ENCODE peak calls at places on chromosomes 7 and 10, in five cellular contexts. One of them, this sample, is unnamed.

GRCh38 chr7:157766098-157766497 is 429.3 kb downstream of the DNAJB6 start:
- DNase-seq in left ventricle myocardium inferior: no peak
- DNase-seq in COR-L47: no peak
- DNase-seq in mammary epithelial cell: no peak
- DNase-seq in NCI-H1436: no peak
- DNase-seq in this sample: no peak

GRCh38 chr10:122145113-122145512 is 126.0 kb upstream of the BTBD16 start:
- DNase-seq in left ventricle myocardium inferior: no peak
- DNase-seq in COR-L47: no peak
- DNase-seq in mammary epithelial cell: no peak
- DNase-seq in NCI-H1436: no peak
- DNase-seq in this sample: no peak

GRCh38 chr10:65394898-65395297 is 1530.9 kb upstream of the LRRTM3 start:
- DNase-seq in left ventricle myocardium inferior: no peak
- DNase-seq in COR-L47: no peak
- DNase-seq in mammary epithelial cell: peak
- DNase-seq in NCI-H1436: no peak
- DNase-seq in this sample: no peak

GRCh38 chr7:37491919-37492694 is 43.4 kb upstream of the ELMO1 start:
- DNase-seq in left ventricle myocardium inferior: no peak
- DNase-seq in COR-L47: no peak
- DNase-seq in mammary epithelial cell: no peak
- DNase-seq in NCI-H1436: no peak
- DNase-seq in this sample: no peak

GRCh38 chr7:98511175-98511574 is 105.9 kb upstream of the NPTX2 start:
- DNase-seq in left ventricle myocardium inferior: no peak
- DNase-seq in COR-L47: no peak
- DNase-seq in mammary epithelial cell: no peak
- DNase-seq in NCI-H1436: no peak
- DNase-seq in this sample: no peak

GRCh38 chr7:28360739-28361138 is 51.6 kb upstream of the CREB5 start:
- DNase-seq in left ventricle myocardium inferior: no peak
- DNase-seq in COR-L47: no peak
- DNase-seq in mammary epithelial cell: no peak
- DNase-seq in NCI-H1436: peak
- DNase-seq in this sample: no peak

GRCh38 chr10:111822661-111823060 is 360.9 kb downstream of the GPAM start:
- DNase-seq in left ventricle myocardium inferior: no peak
- DNase-seq in COR-L47: no peak
- DNase-seq in mammary epithelial cell: no peak
- DNase-seq in NCI-H1436: no peak
- DNase-seq in this sample: no peak

GRCh38 chr10:86334515-86335085 is 32.0 kb downstream of the GRID1 start:
- DNase-seq in left ventricle myocardium inferior: no peak
- DNase-seq in COR-L47: peak
- DNase-seq in mammary epithelial cell: no peak
- DNase-seq in NCI-H1436: peak
- DNase-seq in this sample: no peak

GRCh38 chr10:98567396-98567795 is 120.7 kb upstream of the HPS1 start:
- DNase-seq in left ventricle myocardium inferior: no peak
- DNase-seq in COR-L47: no peak
- DNase-seq in mammary epithelial cell: no peak
- DNase-seq in NCI-H1436: no peak
- DNase-seq in this sample: no peak

GRCh38 chr7:18429547-18429946 is 66.0 kb upstream of the HDAC9 start:
- DNase-seq in left ventricle myocardium inferior: no peak
- DNase-seq in COR-L47: no peak
- DNase-seq in mammary epithelial cell: peak
- DNase-seq in NCI-H1436: no peak
- DNase-seq in this sample: no peak

GRCh38 chr10:60044221-60044620 is 137.9 kb upstream of the CCDC6 start:
- DNase-seq in left ventricle myocardium inferior: no peak
- DNase-seq in COR-L47: no peak
- DNase-seq in mammary epithelial cell: no peak
- DNase-seq in NCI-H1436: no peak
- DNase-seq in this sample: no peak

GRCh38 chr7:135300913-135301765 is 67.5 kb downstream of the STRA8 start:
- DNase-seq in left ventricle myocardium inferior: no peak
- DNase-seq in COR-L47: no peak
- DNase-seq in mammary epithelial cell: no peak
- DNase-seq in NCI-H1436: no peak
- DNase-seq in this sample: no peak

This sample was measured in psoas muscle.